ENCODE peak calls at places on chromosomes 2 and 18, in nine cellular contexts. One of them, this sample, is unnamed.
A peak's percentile ranks its signal among the peaks of the same experiment; 100 is the strongest.

GRCh38 chr2:218217366-218218309 is 649 bp downstream of the ARPC2 start:
- DNase-seq in A549: peak; percentile 48
- DNase-seq in tibial artery: peak; percentile 80
- DNase-seq in brain microvascular endothelial cell: no peak
- DNase-seq in AG04450: no peak
- DNase-seq in AG09309: no peak
- DNase-seq in lower lobe of right lung: peak; percentile 88
- DNase-seq in fibroblast of lung: no peak
- DNase-seq in mesenchymal stem cell: peak; percentile 58
- DNase-seq in this sample: peak; percentile 90

GRCh38 chr2:120863661-120864320 is 128.1 kb downstream of the GLI2 start:
- DNase-seq in A549: peak; percentile 72
- DNase-seq in tibial artery: peak; percentile 77
- DNase-seq in brain microvascular endothelial cell: peak; percentile 72
- DNase-seq in AG04450: no peak
- DNase-seq in AG09309: no peak
- DNase-seq in lower lobe of right lung: peak; percentile 27
- DNase-seq in fibroblast of lung: peak; percentile 78
- DNase-seq in mesenchymal stem cell: peak; percentile 92
- DNase-seq in this sample: no peak

GRCh38 chr2:53286336-53286735 is 481.3 kb upstream of the CHAC2 start:
- DNase-seq in A549: no peak
- DNase-seq in tibial artery: no peak
- DNase-seq in brain microvascular endothelial cell: peak; percentile 17
- DNase-seq in AG04450: no peak
- DNase-seq in AG09309: no peak
- DNase-seq in lower lobe of right lung: no peak
- DNase-seq in fibroblast of lung: peak; percentile 6
- DNase-seq in mesenchymal stem cell: no peak
- DNase-seq in this sample: no peak

GRCh38 chr2:68971591-68972231 is 2.7 kb upstream of the GKN1 start:
- DNase-seq in A549: peak; percentile 76
- DNase-seq in tibial artery: no peak
- DNase-seq in brain microvascular endothelial cell: peak; percentile 96
- DNase-seq in AG04450: peak; percentile 73
- DNase-seq in AG09309: peak; percentile 97
- DNase-seq in lower lobe of right lung: no peak
- DNase-seq in fibroblast of lung: peak; percentile 85
- DNase-seq in mesenchymal stem cell: peak; percentile 86
- DNase-seq in this sample: peak; percentile 6

GRCh38 chr18:69992776-69993175 is 45.1 kb upstream of the CD226 start:
- DNase-seq in A549: no peak
- DNase-seq in tibial artery: no peak
- DNase-seq in brain microvascular endothelial cell: peak; percentile 74
- DNase-seq in AG04450: no peak
- DNase-seq in AG09309: no peak
- DNase-seq in lower lobe of right lung: no peak
- DNase-seq in fibroblast of lung: peak; percentile 8
- DNase-seq in mesenchymal stem cell: no peak
- DNase-seq in this sample: no peak

GRCh38 chr2:158760887-158761286 is 34.2 kb upstream of the DAPL1 start:
- DNase-seq in A549: no peak
- DNase-seq in tibial artery: no peak
- DNase-seq in brain microvascular endothelial cell: no peak
- DNase-seq in AG04450: no peak
- DNase-seq in AG09309: no peak
- DNase-seq in lower lobe of right lung: no peak
- DNase-seq in fibroblast of lung: no peak
- DNase-seq in mesenchymal stem cell: no peak
- DNase-seq in this sample: no peak

GRCh38 chr2:181515719-181516118 is 58.5 kb downstream of the ITGA4 start:
- DNase-seq in A549: no peak
- DNase-seq in tibial artery: no peak
- DNase-seq in brain microvascular endothelial cell: no peak
- DNase-seq in AG04450: no peak
- DNase-seq in AG09309: no peak
- DNase-seq in lower lobe of right lung: no peak
- DNase-seq in fibroblast of lung: no peak
- DNase-seq in mesenchymal stem cell: no peak
- DNase-seq in this sample: no peak

GRCh38 chr2:99818842-99819241 is 323.5 kb downstream of the AFF3 start:
- DNase-seq in A549: peak; percentile 8
- DNase-seq in tibial artery: no peak
- DNase-seq in brain microvascular endothelial cell: no peak
- DNase-seq in AG04450: no peak
- DNase-seq in AG09309: no peak
- DNase-seq in lower lobe of right lung: no peak
- DNase-seq in fibroblast of lung: peak; percentile 62
- DNase-seq in mesenchymal stem cell: no peak
- DNase-seq in this sample: no peak

GRCh38 chr18:39624934-39625333 is 2059.3 kb upstream of the CELF4 start:
- DNase-seq in A549: no peak
- DNase-seq in tibial artery: no peak
- DNase-seq in brain microvascular endothelial cell: peak; percentile 60
- DNase-seq in AG04450: peak; percentile 67
- DNase-seq in AG09309: no peak
- DNase-seq in lower lobe of right lung: no peak
- DNase-seq in fibroblast of lung: peak; percentile 51
- DNase-seq in mesenchymal stem cell: peak; percentile 54
- DNase-seq in this sample: no peak

GRCh38 chr2:188291617-188292445 is at the start of gene GULP1:
- DNase-seq in A549: peak; percentile 47
- DNase-seq in tibial artery: peak; percentile 87
- DNase-seq in brain microvascular endothelial cell: peak; percentile 62
- DNase-seq in AG04450: no peak
- DNase-seq in AG09309: no peak
- DNase-seq in lower lobe of right lung: peak; percentile 81
- DNase-seq in fibroblast of lung: peak; percentile 80
- DNase-seq in mesenchymal stem cell: peak; percentile 85
- DNase-seq in this sample: peak; percentile 66

GRCh38 chr2:188295067-188295685 is 3.5 kb downstream of the GULP1 start:
- DNase-seq in A549: no peak
- DNase-seq in tibial artery: no peak
- DNase-seq in brain microvascular endothelial cell: no peak
- DNase-seq in AG04450: no peak
- DNase-seq in AG09309: no peak
- DNase-seq in lower lobe of right lung: no peak
- DNase-seq in fibroblast of lung: no peak
- DNase-seq in mesenchymal stem cell: no peak
- DNase-seq in this sample: no peak

GRCh38 chr2:188292446-188293239 is 969 bp downstream of the GULP1 start:
- DNase-seq in A549: peak; percentile 30
- DNase-seq in tibial artery: peak; percentile 90
- DNase-seq in brain microvascular endothelial cell: peak; percentile 66
- DNase-seq in AG04450: peak; percentile 68
- DNase-seq in AG09309: peak; percentile 82
- DNase-seq in lower lobe of right lung: peak; percentile 84
- DNase-seq in fibroblast of lung: peak; percentile 88
- DNase-seq in mesenchymal stem cell: peak; percentile 94
- DNase-seq in this sample: peak; percentile 83

GRCh38 chr2:188294547-188294946 is 2.9 kb downstream of the GULP1 start:
- DNase-seq in A549: no peak
- DNase-seq in tibial artery: no peak
- DNase-seq in brain microvascular endothelial cell: no peak
- DNase-seq in AG04450: no peak
- DNase-seq in AG09309: no peak
- DNase-seq in lower lobe of right lung: no peak
- DNase-seq in fibroblast of lung: no peak
- DNase-seq in mesenchymal stem cell: peak; percentile 40
- DNase-seq in this sample: no peak

DNA sequence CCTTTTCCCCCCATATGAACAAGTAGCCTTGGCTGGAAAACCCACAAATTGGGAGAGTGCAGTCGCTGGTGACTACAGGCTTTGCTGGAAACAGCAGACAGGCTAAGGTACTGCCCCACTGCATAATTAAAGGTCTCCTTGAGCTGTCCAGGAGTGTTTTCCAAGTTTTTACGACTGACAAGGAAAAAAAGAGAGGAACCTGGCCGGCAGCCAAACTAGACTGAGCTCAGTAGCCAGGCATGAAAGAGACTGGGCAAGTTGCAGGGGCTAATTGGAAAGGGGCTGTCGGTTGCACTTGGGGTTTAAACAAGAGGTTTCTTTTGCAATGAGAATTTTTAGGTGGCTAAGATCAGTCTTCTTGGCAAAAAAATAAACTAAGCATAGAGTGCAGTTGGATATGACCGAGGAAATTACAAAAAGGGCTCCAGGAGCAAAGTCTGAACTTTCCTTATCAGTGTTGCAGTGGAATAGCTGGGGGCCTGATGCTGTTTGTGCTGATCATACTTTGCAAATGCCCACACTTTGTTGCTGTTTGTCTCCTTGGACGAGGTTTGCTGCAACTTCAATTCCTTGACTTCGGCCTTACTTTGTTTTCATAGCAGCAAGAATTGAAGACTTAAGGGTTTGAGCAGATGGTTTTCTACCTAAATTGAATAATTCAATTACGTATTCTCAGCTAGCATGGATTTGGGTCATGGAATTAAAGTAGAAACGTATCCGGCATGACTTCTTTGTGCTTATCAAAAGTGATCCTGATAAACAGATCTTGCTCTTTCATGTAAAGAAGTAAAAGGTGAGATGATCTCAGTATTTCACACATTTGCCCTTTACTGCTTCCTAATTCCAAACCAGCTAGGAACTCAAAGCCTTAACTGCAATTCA is 2.2 kb downstream of the GULP1 start:
- DNase-seq in A549: peak; percentile 15
- DNase-seq in tibial artery: peak; percentile 82
- DNase-seq in brain microvascular endothelial cell: peak; percentile 68
- DNase-seq in AG04450: no peak
- DNase-seq in AG09309: no peak
- DNase-seq in lower lobe of right lung: peak; percentile 55
- DNase-seq in fibroblast of lung: peak; percentile 83
- DNase-seq in mesenchymal stem cell: peak; percentile 84
- DNase-seq in this sample: peak; percentile 75
- H3K4me3 ChIP-seq in A549: peak overlapping the region; percentile 84
- H3K4me3 ChIP-seq in tibial artery: peak overlapping the region; percentile 74
- H3K4me3 ChIP-seq in brain microvascular endothelial cell: peak overlapping the region; percentile 86
- H3K4me3 ChIP-seq in AG04450: peak overlapping the region; percentile 83
- H3K4me3 ChIP-seq in AG09309: peak overlapping the region; percentile 88
- H3K4me3 ChIP-seq in lower lobe of right lung: peak overlapping the region; percentile 79
- H3K4me3 ChIP-seq in fibroblast of lung: peak overlapping the region; percentile 98
- H3K4me3 ChIP-seq in mesenchymal stem cell: peak overlapping the region; percentile 90
- H3K4me3 ChIP-seq in this sample: no peak overlapping the region

GRCh38 chr18:56660655-56661054 is 9.5 kb downstream of the WDR7 start:
- DNase-seq in A549: no peak
- DNase-seq in tibial artery: no peak
- DNase-seq in brain microvascular endothelial cell: no peak
- DNase-seq in AG04450: no peak
- DNase-seq in AG09309: no peak
- DNase-seq in lower lobe of right lung: no peak
- DNase-seq in fibroblast of lung: no peak
- DNase-seq in mesenchymal stem cell: no peak
- DNase-seq in this sample: no peak
- H3K4me3 ChIP-seq in A549: no peak overlapping the region
- H3K4me3 ChIP-seq in tibial artery: no peak overlapping the region
- H3K4me3 ChIP-seq in brain microvascular endothelial cell: no peak overlapping the region
- H3K4me3 ChIP-seq in AG04450: no peak overlapping the region
- H3K4me3 ChIP-seq in AG09309: no peak overlapping the region
- H3K4me3 ChIP-seq in lower lobe of right lung: no peak overlapping the region
- H3K4me3 ChIP-seq in fibroblast of lung: no peak overlapping the region
- H3K4me3 ChIP-seq in mesenchymal stem cell: no peak overlapping the region
- H3K4me3 ChIP-seq in this sample: no peak overlapping the region

GRCh38 chr2:222427606-222428320 is 3.4 kb downstream of the SGPP2 start:
- DNase-seq in A549: no peak
- DNase-seq in tibial artery: no peak
- DNase-seq in brain microvascular endothelial cell: no peak
- DNase-seq in AG04450: no peak
- DNase-seq in AG09309: no peak
- DNase-seq in lower lobe of right lung: no peak
- DNase-seq in fibroblast of lung: no peak
- DNase-seq in mesenchymal stem cell: no peak
- DNase-seq in this sample: no peak
- H3K4me3 ChIP-seq in A549: no peak overlapping the region
- H3K4me3 ChIP-seq in tibial artery: no peak overlapping the region
- H3K4me3 ChIP-seq in brain microvascular endothelial cell: no peak overlapping the region
- H3K4me3 ChIP-seq in AG04450: no peak overlapping the region
- H3K4me3 ChIP-seq in AG09309: no peak overlapping the region
- H3K4me3 ChIP-seq in lower lobe of right lung: no peak overlapping the region
- H3K4me3 ChIP-seq in fibroblast of lung: no peak overlapping the region
- H3K4me3 ChIP-seq in mesenchymal stem cell: no peak overlapping the region
- H3K4me3 ChIP-seq in this sample: no peak overlapping the region

GRCh38 chr2:237870126-237870525 is 10.7 kb downstream of the RAMP1 start:
- DNase-seq in A549: no peak
- DNase-seq in tibial artery: no peak
- DNase-seq in brain microvascular endothelial cell: no peak
- DNase-seq in AG04450: no peak
- DNase-seq in AG09309: no peak
- DNase-seq in lower lobe of right lung: no peak
- DNase-seq in fibroblast of lung: no peak
- DNase-seq in mesenchymal stem cell: no peak
- DNase-seq in this sample: no peak

GRCh38 chr2:237867465-237867864 is 8.0 kb downstream of the RAMP1 start:
- DNase-seq in A549: no peak
- DNase-seq in tibial artery: peak; percentile 44
- DNase-seq in brain microvascular endothelial cell: no peak
- DNase-seq in AG04450: no peak
- DNase-seq in AG09309: no peak
- DNase-seq in lower lobe of right lung: no peak
- DNase-seq in fibroblast of lung: no peak
- DNase-seq in mesenchymal stem cell: no peak
- DNase-seq in this sample: no peak

GRCh38 chr2:237869357-237870102 is 10.1 kb downstream of the RAMP1 start:
- DNase-seq in A549: no peak
- DNase-seq in tibial artery: no peak
- DNase-seq in brain microvascular endothelial cell: no peak
- DNase-seq in AG04450: no peak
- DNase-seq in AG09309: no peak
- DNase-seq in lower lobe of right lung: no peak
- DNase-seq in fibroblast of lung: no peak
- DNase-seq in mesenchymal stem cell: no peak
- DNase-seq in this sample: peak; percentile 29

GRCh38 chr2:237870754-237871651 is 11.6 kb downstream of the RAMP1 start:
- DNase-seq in A549: no peak
- DNase-seq in tibial artery: peak; percentile 60
- DNase-seq in brain microvascular endothelial cell: no peak
- DNase-seq in AG04450: no peak
- DNase-seq in AG09309: no peak
- DNase-seq in lower lobe of right lung: no peak
- DNase-seq in fibroblast of lung: no peak
- DNase-seq in mesenchymal stem cell: no peak
- DNase-seq in this sample: no peak

DNA sequence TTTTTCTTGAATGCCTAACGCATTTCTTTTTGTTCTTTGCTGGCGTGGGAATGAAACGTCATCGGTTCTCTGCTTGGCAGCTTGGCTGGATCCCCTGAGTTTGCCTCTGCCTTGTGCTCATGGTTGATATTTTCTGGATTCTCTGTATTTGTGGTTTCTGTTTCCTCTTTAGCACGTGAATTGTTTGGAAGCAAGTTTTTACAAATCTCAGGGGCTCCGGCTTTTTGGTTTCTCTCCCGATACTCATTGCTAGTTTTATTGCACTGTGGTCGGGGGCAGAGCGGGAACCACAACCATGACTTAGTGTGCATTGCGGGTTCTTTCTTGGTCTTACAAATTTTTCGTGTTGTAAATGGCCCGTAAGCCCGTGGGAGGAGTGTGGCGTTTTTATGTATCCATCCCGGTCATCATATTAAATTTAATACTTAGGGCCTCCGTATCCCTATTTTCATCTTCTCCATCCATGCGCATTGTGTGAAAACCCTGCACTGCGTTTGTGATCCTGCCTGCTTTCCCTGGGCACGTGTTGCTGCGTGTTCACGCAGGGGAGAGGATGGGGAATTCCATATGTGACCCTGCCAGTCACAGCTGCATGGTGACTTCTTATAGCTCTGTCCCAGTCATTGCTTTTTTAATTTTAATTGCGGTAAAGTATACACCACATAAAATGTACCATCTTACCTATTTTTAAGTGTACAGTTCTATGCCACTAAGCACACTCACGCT is 9.4 kb downstream of the RAMP1 start:
- DNase-seq in A549: no peak
- DNase-seq in tibial artery: no peak
- DNase-seq in brain microvascular endothelial cell: no peak
- DNase-seq in AG04450: no peak
- DNase-seq in AG09309: no peak
- DNase-seq in lower lobe of right lung: no peak
- DNase-seq in fibroblast of lung: peak; percentile 71
- DNase-seq in mesenchymal stem cell: no peak
- DNase-seq in this sample: no peak
- H3K4me3 ChIP-seq in A549: no peak overlapping the region
- H3K4me3 ChIP-seq in tibial artery: peak overlapping the region; percentile 17
- H3K4me3 ChIP-seq in brain microvascular endothelial cell: no peak overlapping the region
- H3K4me3 ChIP-seq in AG04450: no peak overlapping the region
- H3K4me3 ChIP-seq in AG09309: no peak overlapping the region
- H3K4me3 ChIP-seq in lower lobe of right lung: no peak overlapping the region
- H3K4me3 ChIP-seq in fibroblast of lung: no peak overlapping the region
- H3K4me3 ChIP-seq in mesenchymal stem cell: peak overlapping the region; percentile 51
- H3K4me3 ChIP-seq in this sample: no peak overlapping the region

This sample was measured in mucosa of descending colon.